ENCODE peak calls at places on chromosomes 13 and 19, in ten cellular contexts. H is AG04449; R is CD8-positive, alpha-beta T cell; Q is BJ; D is glutamatergic neuron; J is HFF-Myc; A is lower leg skin; O is fibroblast of mammary gland; V is left ventricle myocardium inferior; X is fibroblast of the aortic adventitia. T is an unnamed sample.

GRCh38 chr13:42047561-42048322 is 706 bp upstream of the DGKH start:
- DNase-seq in H (no peak), R (no peak), Q (no peak), D (peak; percentile 47), J (no peak), A (peak; percentile 88), O (peak; percentile 73), V (peak; percentile 29), X (peak; percentile 78), T (no peak)

GRCh38 chr13:58300974-58301681 is 669.6 kb downstream of the PCDH17 start:
- DNase-seq in H (no peak), R (no peak), Q (no peak), D (no peak), J (no peak), A (no peak), O (no peak), V (no peak), X (no peak), T (no peak)

GRCh38 chr19:46374526-46375475 is 27.9 kb downstream of the PPP5C start:
- DNase-seq in H (no peak), R (no peak), Q (no peak), D (no peak), J (no peak), A (peak; percentile 81), O (no peak), V (no peak), X (no peak), T (no peak)

GRCh38 chr13:107864543-107865460 is 350.5 kb downstream of the LIG4 start:
- DNase-seq in H (no peak), R (no peak), Q (no peak), D (no peak), J (peak; percentile 6), A (no peak), O (peak; percentile 58), V (no peak), X (peak; percentile 70), T (no peak)

GRCh38 chr19:14183741-14184395 is 22.1 kb downstream of the ADGRL1 start:
- DNase-seq in H (no peak), R (no peak), Q (no peak), D (peak; percentile 34), J (no peak), A (no peak), O (no peak), V (no peak), X (no peak), T (no peak)

GRCh38 chr13:108270442-108270841 is 924 bp downstream of the TNFSF13B start:
- DNase-seq in H (no peak), R (no peak), Q (no peak), D (no peak), J (no peak), A (no peak), O (no peak), V (no peak), X (peak; percentile 23), T (no peak)

GRCh38 chr13:20160346-20161274 is at the start of gene GJA3:
- DNase-seq in H (no peak), R (peak; percentile 46), Q (no peak), D (peak; percentile 43), J (no peak), A (no peak), O (peak; percentile 23), V (peak; percentile 64), X (no peak), T (no peak)

GRCh38 chr13:102584423-102584822 is 12.4 kb upstream of the TPP2 start:
- DNase-seq in H (no peak), R (no peak), Q (no peak), D (no peak), J (no peak), A (no peak), O (no peak), V (no peak), X (no peak), T (no peak)

GRCh38 chr19:641702-642101 is 2.0 kb downstream of the FGF22 start:
- DNase-seq in H (no peak), R (no peak), Q (no peak), D (no peak), J (no peak), A (no peak), O (no peak), V (no peak), X (no peak), T (no peak)

GRCh38 chr13:71621152-71622124 is 245.6 kb downstream of the DACH1 start:
- DNase-seq in H (no peak), R (no peak), Q (no peak), D (no peak), J (no peak), A (no peak), O (no peak), V (no peak), X (no peak), T (no peak)

DNA sequence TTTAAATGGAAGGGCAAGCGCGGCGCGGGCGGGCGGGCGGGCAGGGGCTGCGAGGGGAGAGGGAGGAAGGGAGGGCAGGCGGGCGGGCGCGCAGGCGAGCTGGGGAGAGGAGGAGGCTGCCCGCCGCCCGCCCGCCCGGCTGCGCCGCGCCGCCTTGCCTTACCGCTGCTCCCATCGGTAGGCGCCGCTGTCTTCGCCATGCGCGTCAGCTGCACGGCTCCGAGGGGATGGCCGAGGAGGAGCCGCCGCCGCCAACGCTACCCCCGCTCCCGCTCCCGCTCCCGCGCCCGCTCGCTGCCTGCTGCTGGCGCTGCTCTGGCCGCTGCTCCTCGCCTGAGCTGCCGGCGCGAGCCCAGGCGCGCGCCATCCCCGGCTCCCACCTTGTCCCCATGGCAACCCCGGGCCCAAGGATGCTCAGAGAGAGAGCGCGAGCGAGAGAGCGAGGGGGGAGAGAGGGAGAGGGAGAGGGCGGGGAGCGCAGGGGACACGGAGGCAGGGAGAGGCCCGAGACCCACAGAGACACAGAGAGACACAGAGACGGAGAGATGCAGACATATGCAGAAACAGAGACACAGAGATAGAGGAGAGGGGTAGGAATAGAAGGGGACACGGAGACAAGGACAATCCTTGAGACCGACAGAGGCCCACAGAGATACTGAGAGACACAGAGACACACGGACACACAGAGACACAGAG is 40.3 kb downstream of the DEDD2 start:
- DNase-seq in H (no peak), R (peak; percentile 57), Q (no peak), D (peak; percentile 95), J (no peak), A (peak; percentile 91), O (peak; percentile 66), V (peak; percentile 66), X (peak; percentile 58), T (peak; percentile 25)
- TF ChIP-seq CTCF in H (peak; percentile 68), R (peak; percentile 43), Q (peak; percentile 37), D (no peak), J (no peak), A (no peak), O (no peak), V (peak; percentile 60), X (peak; percentile 52), T (peak; percentile 31)

GRCh38 chr13:92573467-92574057 is 653.0 kb upstream of the GPC6 start:
- DNase-seq in H (no peak), R (no peak), Q (no peak), D (peak; percentile 31), J (no peak), A (no peak), O (peak; percentile 17), V (no peak), X (peak; percentile 9), T (no peak)

GRCh38 chr13:92578358-92578757 is 648.2 kb upstream of the GPC6 start:
- DNase-seq in H (no peak), R (no peak), Q (no peak), D (no peak), J (no peak), A (no peak), O (no peak), V (no peak), X (no peak), T (no peak)

GRCh38 chr13:92572190-92572589 is 654.4 kb upstream of the GPC6 start:
- DNase-seq in H (no peak), R (no peak), Q (no peak), D (no peak), J (no peak), A (no peak), O (no peak), V (no peak), X (no peak), T (no peak)

GRCh38 chr13:92574499-92574898 is 652.1 kb upstream of the GPC6 start:
- DNase-seq in H (no peak), R (no peak), Q (no peak), D (no peak), J (no peak), A (no peak), O (no peak), V (no peak), X (no peak), T (no peak)

GRCh38 chr13:92575782-92576181 is 650.8 kb upstream of the GPC6 start:
- DNase-seq in H (no peak), R (no peak), Q (no peak), D (no peak), J (no peak), A (no peak), O (no peak), V (no peak), X (no peak), T (no peak)
- TF ChIP-seq CTCF in H (no peak), R (no peak), Q (no peak), D (no peak), J (no peak), A (no peak), O (no peak), V (no peak), X (no peak), T (no peak)

GRCh38 chr19:12770922-12771321 is 4.4 kb downstream of the HOOK2 start:
- DNase-seq in H (no peak), R (no peak), Q (no peak), D (no peak), J (no peak), A (no peak), O (no peak), V (no peak), X (no peak), T (no peak)

GRCh38 chr19:12777217-12778019 is 2.1 kb upstream of the HOOK2 start:
- DNase-seq in H (no peak), R (peak; percentile 75), Q (no peak), D (peak; percentile 91), J (no peak), A (peak; percentile 96), O (peak; percentile 74), V (peak; percentile 82), X (peak; percentile 80), T (no peak)

GRCh38 chr19:12774588-12775555 is at the start of gene HOOK2:
- DNase-seq in H (no peak), R (no peak), Q (no peak), D (no peak), J (no peak), A (peak; percentile 94), O (no peak), V (no peak), X (no peak), T (no peak)

GRCh38 chr19:12772323-12772722 is 3.0 kb downstream of the HOOK2 start:
- DNase-seq in H (no peak), R (no peak), Q (no peak), D (no peak), J (no peak), A (no peak), O (no peak), V (peak; percentile 65), X (peak; percentile 18), T (no peak)

GRCh38 chr19:12773571-12773970 is 1.8 kb downstream of the HOOK2 start:
- DNase-seq in H (no peak), R (no peak), Q (no peak), D (no peak), J (no peak), A (no peak), O (peak; percentile 50), V (peak; percentile 48), X (peak; percentile 55), T (no peak)
- TF ChIP-seq CTCF in H (peak; percentile 33), R (no peak), Q (peak; percentile 60), D (no peak), J (peak; percentile 43), A (no peak), O (peak; percentile 48), V (peak; percentile 57), X (peak; percentile 58), T (peak; percentile 44)

GRCh38 chr19:52592301-52592700 is 22.2 kb downstream of the ZNF701 start:
- DNase-seq in H (no peak), R (no peak), Q (no peak), D (no peak), J (no peak), A (no peak), O (no peak), V (no peak), X (no peak), T (no peak)
- TF ChIP-seq CTCF in H (no peak), R (no peak), Q (no peak), D (no peak), J (peak; percentile 4), A (no peak), O (peak; percentile 21), V (no peak), X (peak; percentile 12), T (no peak)